ENCODE peak calls at places on chromosomes 5 and 9, in five cellular contexts. T is GM12878, X is HCT116, U is Panc1, F is K562. L is an unnamed sample.

GRCh38 chr5:159678800-159679392 is 237.4 kb upstream of the ADRA1B start:
- DNase-seq in F (no peak), U (no peak), X (no peak), T (no peak), L (no peak)

GRCh38 chr5:30453168-30453567 is 740.3 kb upstream of the CDH6 start:
- DNase-seq in T (no peak), F (no peak), X (no peak), U (no peak), L (no peak)

GRCh38 chr9:109251080-109251775 is 69.6 kb downstream of the EPB41L4B start:
- DNase-seq in X (no peak), T (no peak), F (peak), U (peak), L (no peak)

GRCh38 chr5:62502456-62503101 is 76.0 kb upstream of the LRRC70 start:
- DNase-seq in U (no peak), F (no peak), T (no peak), X (no peak), L (no peak)

GRCh38 chr9:6715755-6716643 is 41.8 kb upstream of the KDM4C start:
- DNase-seq in T (peak), X (peak), U (no peak), F (no peak), L (peak)

GRCh38 chr5:163509288-163510040 is 4.0 kb downstream of the MAT2B start:
- DNase-seq in T (no peak), F (peak), X (no peak), U (no peak), L (no peak)

GRCh38 chr9:74960548-74960947 is 7.8 kb upstream of the C9orf40 start:
- DNase-seq in U (no peak), X (no peak), T (no peak), F (no peak), L (no peak)

GRCh38 chr5:124280044-124280443 is 466.4 kb downstream of the ZNF608 start:
- DNase-seq in U (no peak), X (no peak), T (no peak), F (no peak), L (no peak)

GRCh38 chr5:72210913-72211670 is 103.8 kb downstream of the MAP1B start:
- DNase-seq in T (no peak), U (no peak), X (no peak), F (no peak), L (no peak)

GRCh38 chr9:76680716-76681431 is 83.4 kb upstream of the PCA3 start:
- DNase-seq in X (no peak), T (no peak), F (no peak), U (no peak), L (no peak)

GRCh38 chr5:28542968-28543367 is 1504.6 kb upstream of the CDH9 start:
- DNase-seq in U (no peak), F (no peak), T (no peak), X (no peak), L (no peak)

GRCh38 chr9:37390759-37391158 is 31.7 kb upstream of the GRHPR start:
- DNase-seq in F (peak), T (peak), X (peak), U (no peak), L (no peak)

GRCh38 chr9:13444272-13444608 is 164.7 kb upstream of the MPDZ start:
- DNase-seq in X (no peak), U (no peak), T (no peak), F (no peak), L (no peak)

GRCh38 chr9:13444696-13445095 is 165.2 kb upstream of the MPDZ start:
- DNase-seq in U (no peak), T (no peak), F (no peak), X (no peak), L (no peak)

GRCh38 chr9:13446261-13446660 is 166.8 kb upstream of the MPDZ start:
- DNase-seq in F (no peak), X (no peak), T (no peak), U (no peak), L (no peak)

GRCh38 chr9:13443380-13444271 is 164.1 kb upstream of the MPDZ start:
- DNase-seq in U (no peak), F (no peak), T (no peak), X (no peak), L (no peak)

GRCh38 chr9:13445123-13445522 is 165.6 kb upstream of the MPDZ start:
- DNase-seq in F (no peak), T (no peak), X (no peak), U (no peak), L (no peak)
- TF ChIP-seq SIN3A in F (no peak), T (no peak), X (no peak), U (no peak), L (no peak)

GRCh38 chr5:75681125-75681830 is 36.0 kb downstream of the POC5 start:
- DNase-seq in T (no peak), X (peak), U (peak), F (no peak), L (no peak)
- TF ChIP-seq SIN3A in T (no peak), X (no peak), U (no peak), F (no peak), L (no peak)

DNA sequence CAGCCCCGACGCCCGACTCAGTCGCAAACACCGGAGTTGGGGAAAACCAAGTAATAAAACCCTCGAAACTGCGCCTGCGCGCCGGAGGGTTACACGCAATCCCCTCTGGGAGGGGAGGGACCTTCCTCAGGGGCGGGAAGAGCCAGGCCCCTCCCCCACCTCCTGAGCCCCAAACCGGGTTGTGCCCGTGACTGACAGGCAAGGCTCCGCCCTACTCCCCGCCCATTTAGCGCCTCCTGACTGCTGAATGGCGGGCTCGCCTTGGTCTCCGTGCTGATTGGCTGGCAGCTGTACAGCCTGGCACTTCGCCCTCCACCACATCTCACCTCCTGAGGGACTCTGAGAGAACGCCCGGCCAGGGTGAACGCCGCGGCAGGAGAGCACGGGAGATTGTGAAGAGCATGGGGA is at the start of gene PRDM9:
- DNase-seq in X (no peak), U (no peak), T (no peak), F (peak), L (peak)
- TF ChIP-seq SIN3A in X (no peak), U (no peak), T (no peak), F (no peak), L (no peak)

DNA sequence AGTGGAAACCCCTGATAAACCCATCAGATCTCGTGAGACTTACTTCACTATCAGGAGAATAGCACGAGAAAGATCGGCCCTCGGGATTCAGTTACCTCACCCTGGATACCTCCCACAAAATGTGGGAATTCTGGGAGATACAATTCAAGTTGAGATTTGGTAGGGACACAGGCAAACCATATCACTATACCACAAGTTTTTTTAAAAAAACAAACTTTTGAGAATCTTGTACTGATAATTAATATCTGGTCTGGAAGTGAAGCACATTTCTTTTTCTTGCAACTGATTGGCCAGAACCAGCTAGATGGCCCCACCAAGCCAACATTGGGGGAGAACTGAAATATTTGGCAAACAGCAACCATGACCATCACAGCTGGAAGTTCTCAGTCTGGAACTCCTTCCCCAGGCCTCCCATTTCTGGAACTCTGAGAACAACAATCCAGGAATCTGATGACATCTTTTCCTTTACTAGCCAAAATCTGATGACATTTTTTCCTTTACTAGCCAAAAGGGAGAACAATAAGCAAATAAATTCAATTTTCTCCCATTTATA is 51.8 kb upstream of the CDKN2B start:
- DNase-seq in F (no peak), T (no peak), U (no peak), X (no peak), L (no peak)
- TF ChIP-seq SIN3A in F (no peak), T (no peak), U (no peak), X (no peak), L (no peak)

GRCh38 chr5:9387879-9388278 is 158.0 kb downstream of the SEMA5A start:
- DNase-seq in F (no peak), U (no peak), T (no peak), X (no peak), L (no peak)
- TF ChIP-seq SIN3A in F (no peak), U (no peak), T (no peak), X (no peak), L (no peak)